ENCODE peak calls at places on chromosomes 3 and 15, in six cellular contexts. Y is K562, U is GM23338, D is HepG2, X is GM12878, E is H1. H is an unnamed sample.

GRCh38 chr3:62870321-62870720 is 4.9 kb downstream of the CADPS start:
- DNase-seq in Y (no peak), U (no peak), D (no peak), X (no peak), E (no peak), H (no peak)

GRCh38 chr15:41241251-41241964 is 10.3 kb downstream of the CHP1 start:
- DNase-seq in Y (peak), U (no peak), D (peak), X (no peak), E (no peak), H (no peak)

GRCh38 chr15:37095197-37095992 is 5.0 kb downstream of the MEIS2 start:
- DNase-seq in Y (no peak), U (peak), D (no peak), X (no peak), E (no peak), H (peak)

GRCh38 chr15:85854345-85855097 is 59.8 kb upstream of the KLHL25 start:
- DNase-seq in Y (peak), U (peak), D (peak), X (no peak), E (no peak), H (peak)

GRCh38 chr3:72444642-72445223 is 403.5 kb downstream of the SHQ1 start:
- DNase-seq in Y (no peak), U (no peak), D (no peak), X (no peak), E (no peak), H (no peak)

GRCh38 chr3:45644063-45644462 is 45.1 kb upstream of the SACM1L start:
- DNase-seq in Y (no peak), U (no peak), D (peak), X (no peak), E (no peak), H (no peak)

GRCh38 chr15:56960116-56960515 is 41.7 kb downstream of the TCF12 start:
- DNase-seq in Y (no peak), U (no peak), D (no peak), X (no peak), E (no peak), H (no peak)

GRCh38 chr3:195247863-195248189 is 23.1 kb downstream of the XXYLT1 start:
- DNase-seq in Y (no peak), U (no peak), D (no peak), X (no peak), E (no peak), H (no peak)

GRCh38 chr3:7305561-7305960 is 444.6 kb downstream of the GRM7 start:
- DNase-seq in Y (no peak), U (no peak), D (no peak), X (no peak), E (no peak), H (no peak)

GRCh38 chr3:35654471-35654870 is 15.1 kb downstream of the ARPP21 start:
- DNase-seq in Y (no peak), U (peak), D (no peak), X (no peak), E (no peak), H (no peak)

GRCh38 chr3:101868534-101869464 is 19.5 kb downstream of the NFKBIZ start:
- DNase-seq in Y (peak), U (no peak), D (no peak), X (no peak), E (no peak), H (no peak)

GRCh38 chr3:105293441-105293840 is 73.3 kb upstream of the ALCAM start:
- DNase-seq in Y (no peak), U (no peak), D (no peak), X (no peak), E (no peak), H (no peak)

GRCh38 chr3:109149078-109149477 is 12.6 kb downstream of the C3orf85 start:
- DNase-seq in Y (no peak), U (no peak), D (no peak), X (no peak), E (no peak), H (no peak)

GRCh38 chr15:96416934-96417759 is 86.6 kb downstream of the NR2F2 start:
- DNase-seq in Y (no peak), U (peak), D (no peak), X (no peak), E (no peak), H (peak)

GRCh38 chr3:50926868-50927267 is 252.1 kb downstream of the DOCK3 start:
- DNase-seq in Y (no peak), U (peak), D (no peak), X (no peak), E (no peak), H (no peak)

GRCh38 chr3:121431717-121432517 is 113.9 kb downstream of the POLQ start:
- DNase-seq in Y (no peak), U (no peak), D (peak), X (peak), E (no peak), H (no peak)

GRCh38 chr3:169104541-169104940 is 559.0 kb downstream of the MECOM start:
- DNase-seq in Y (no peak), U (no peak), D (no peak), X (no peak), E (no peak), H (no peak)

GRCh38 chr15:74664028-74664616 is 31.7 kb downstream of the EDC3 start:
- DNase-seq in Y (no peak), U (no peak), D (peak), X (no peak), E (no peak), H (no peak)

GRCh38 chr3:49134471-49135265 is 1.8 kb upstream of the LAMB2 start:
- DNase-seq in Y (peak), U (peak), D (peak), X (no peak), E (no peak), H (no peak)

GRCh38 chr15:76203766-76204557 is 107.3 kb downstream of the ETFA start:
- DNase-seq in Y (no peak), U (no peak), D (no peak), X (no peak), E (no peak), H (no peak)

GRCh38 chr3:141904203-141904602 is 27.8 kb downstream of the ATP1B3 start:
- DNase-seq in Y (no peak), U (no peak), D (no peak), X (no peak), E (no peak), H (no peak)

GRCh38 chr3:14798231-14798630 is 20.5 kb upstream of the FGD5 start:
- DNase-seq in Y (no peak), U (no peak), D (no peak), X (no peak), E (no peak), H (no peak)
- TF ChIP-seq CREB1 in Y (no peak), U (no peak), D (no peak), X (no peak), E (no peak), H (no peak)

DNA sequence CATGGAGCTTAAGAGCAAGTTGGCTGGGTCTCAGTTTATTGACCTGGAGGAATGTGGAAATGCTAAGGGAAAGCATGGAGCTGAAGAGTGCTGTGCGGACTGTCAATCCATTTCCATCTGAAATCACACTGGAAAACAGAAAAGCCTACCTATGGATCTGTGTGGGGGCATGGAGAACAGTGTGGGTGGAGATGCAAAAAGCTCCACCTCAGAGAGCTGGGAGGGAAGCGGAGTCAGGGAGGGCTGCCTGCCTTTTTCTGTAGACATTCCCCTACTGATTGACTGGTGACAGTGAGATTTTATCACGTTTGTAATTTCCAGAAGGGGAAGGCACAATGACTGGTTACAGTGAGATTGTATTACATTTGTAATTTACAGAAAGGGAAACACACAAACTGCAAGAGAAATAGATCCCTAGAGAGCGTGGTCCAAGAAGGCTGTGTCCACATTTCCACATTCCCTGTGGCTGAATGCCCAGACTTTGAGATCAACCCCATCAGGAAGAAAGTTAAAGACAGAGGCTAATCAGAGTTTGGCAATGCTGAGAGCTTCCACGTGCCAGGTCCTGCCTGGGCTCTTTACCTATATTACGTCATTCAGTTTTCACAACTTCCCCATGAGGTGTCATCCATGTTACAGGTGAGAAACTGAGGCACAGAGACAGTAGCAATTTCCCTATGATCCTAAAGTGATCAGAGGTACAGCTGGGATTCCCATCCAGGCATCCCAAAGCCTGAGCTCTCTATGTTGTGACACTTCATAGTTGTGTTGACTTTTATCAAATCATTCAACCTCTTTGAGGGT is 67.7 kb upstream of the NSMCE3 start:
- DNase-seq in Y (no peak), U (no peak), D (no peak), X (no peak), E (no peak), H (no peak)
- TF ChIP-seq CREB1 in Y (no peak), U (no peak), D (no peak), X (no peak), E (no peak), H (no peak)

GRCh38 chr15:68318008-68318835 is 40.7 kb downstream of the FEM1B start:
- DNase-seq in Y (no peak), U (no peak), D (no peak), X (no peak), E (no peak), H (peak)
- TF ChIP-seq CREB1 in Y (no peak), U (no peak), D (no peak), X (no peak), E (no peak), H (no peak)

GRCh38 chr3:127410678-127411077 is 122.8 kb upstream of the PRR20G start:
- DNase-seq in Y (no peak), U (no peak), D (no peak), X (no peak), E (no peak), H (no peak)

GRCh38 chr3:127413871-127414270 is 126.0 kb upstream of the PRR20G start:
- DNase-seq in Y (no peak), U (no peak), D (no peak), X (no peak), E (no peak), H (no peak)

GRCh38 chr3:127411083-127411727 is 123.4 kb upstream of the PRR20G start:
- DNase-seq in Y (peak), U (no peak), D (no peak), X (no peak), E (no peak), H (peak)

GRCh38 chr3:127413318-127413673 is 125.5 kb upstream of the PRR20G start:
- DNase-seq in Y (no peak), U (no peak), D (no peak), X (no peak), E (no peak), H (no peak)

GRCh38 chr3:127412578-127413317 is 124.9 kb upstream of the PRR20G start:
- DNase-seq in Y (no peak), U (no peak), D (no peak), X (no peak), E (no peak), H (no peak)
- TF ChIP-seq CREB1 in Y (no peak), U (no peak), D (no peak), X (no peak), E (no peak), H (no peak)

DNA sequence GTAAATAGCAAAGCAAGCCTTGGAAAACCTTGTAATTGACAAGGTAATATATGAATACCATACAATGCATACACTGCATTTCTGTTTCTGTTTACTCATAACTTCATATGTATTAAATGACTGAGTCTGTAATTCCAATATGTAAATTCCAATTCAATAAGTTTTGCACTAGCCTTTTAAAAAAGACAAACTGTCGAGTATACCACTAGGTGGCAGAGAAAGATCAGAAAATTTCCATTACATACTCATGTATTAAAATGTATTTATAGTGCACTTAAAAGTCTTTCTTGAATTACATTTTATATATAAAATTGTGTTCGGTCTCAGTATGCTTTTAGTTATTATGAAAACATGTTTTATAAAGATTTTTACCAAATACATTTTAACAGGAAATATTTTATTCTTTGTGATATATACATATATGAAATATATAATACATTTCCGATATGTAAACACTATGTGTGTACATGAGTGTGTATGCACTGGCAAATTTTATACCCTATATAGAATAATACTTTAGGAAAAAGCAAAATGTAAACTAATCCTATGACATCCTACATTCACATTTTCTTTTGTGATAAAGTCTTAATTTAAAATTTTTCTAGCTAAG is 216.8 kb downstream of the VGLL3 start:
- DNase-seq in Y (no peak), U (peak), D (peak), X (no peak), E (no peak), H (no peak)
- TF ChIP-seq CREB1 in Y (no peak), U (no peak), D (no peak), X (no peak), E (no peak), H (no peak)

DNA sequence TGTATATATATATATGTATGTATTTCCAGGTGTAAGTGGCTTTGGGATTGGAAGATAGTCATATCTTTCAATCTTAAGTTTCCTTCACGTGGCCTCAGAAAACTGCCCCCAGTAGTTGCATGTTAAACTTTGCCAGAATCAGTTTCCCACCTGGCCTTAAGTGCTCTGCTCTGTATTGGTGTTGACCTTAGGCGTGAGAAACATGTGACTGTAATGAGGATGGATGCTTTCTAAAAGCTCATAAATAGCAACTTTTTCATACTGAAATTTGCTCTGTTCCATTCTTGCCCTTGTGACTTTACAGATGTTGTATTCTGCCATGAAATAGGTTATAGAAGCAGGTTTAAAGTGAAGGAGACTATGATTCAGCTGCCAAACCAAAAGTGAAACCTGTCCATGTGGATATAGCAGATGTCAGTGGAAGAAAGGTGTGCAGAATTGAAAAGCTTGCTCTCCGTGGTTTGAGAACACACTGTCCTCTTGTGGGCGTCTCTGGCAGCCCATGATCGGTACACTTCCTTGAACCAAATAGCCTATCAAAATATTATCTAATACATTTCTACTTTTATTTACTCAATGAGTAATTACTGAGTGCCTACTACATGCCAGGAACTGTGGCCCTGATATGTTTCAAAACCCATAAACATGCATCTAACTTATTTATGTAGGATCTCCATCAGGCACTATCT is 15.8 kb downstream of the SCG5 start:
- DNase-seq in Y (no peak), U (no peak), D (no peak), X (no peak), E (no peak), H (no peak)
- TF ChIP-seq CREB1 in Y (no peak), U (no peak), D (no peak), X (no peak), E (no peak), H (no peak)

GRCh38 chr3:180320631-180321030 is 281.3 kb upstream of the TTC14 start:
- DNase-seq in Y (no peak), U (no peak), D (no peak), X (no peak), E (no peak), H (no peak)
- TF ChIP-seq CREB1 in Y (no peak), U (no peak), D (no peak), X (no peak), E (no peak), H (no peak)

GRCh38 chr3:14130707-14131106 is 5.9 kb downstream of the TMEM43 start:
- DNase-seq in Y (no peak), U (no peak), D (no peak), X (no peak), E (no peak), H (no peak)

GRCh38 chr3:14133188-14133800 is 8.4 kb downstream of the TMEM43 start:
- DNase-seq in Y (no peak), U (no peak), D (peak), X (no peak), E (no peak), H (no peak)

GRCh38 chr3:14132689-14133088 is 7.8 kb downstream of the TMEM43 start:
- DNase-seq in Y (no peak), U (no peak), D (no peak), X (no peak), E (no peak), H (no peak)

GRCh38 chr3:14131134-14131533 is 6.3 kb downstream of the TMEM43 start:
- DNase-seq in Y (no peak), U (no peak), D (no peak), X (no peak), E (no peak), H (no peak)

GRCh38 chr3:14132120-14132519 is 7.3 kb downstream of the TMEM43 start:
- DNase-seq in Y (no peak), U (no peak), D (no peak), X (no peak), E (no peak), H (no peak)
- TF ChIP-seq CREB1 in Y (no peak), U (no peak), D (no peak), X (no peak), E (no peak), H (no peak)

GRCh38 chr3:187286467-187287059 is 5.0 kb downstream of the MASP1 start:
- DNase-seq in Y (no peak), U (no peak), D (peak), X (no peak), E (no peak), H (no peak)
- TF ChIP-seq CREB1 in Y (no peak), U (no peak), D (peak), X (no peak), E (no peak), H (no peak)

GRCh38 chr3:83063457-83063856 is 1302.0 kb upstream of the GBE1 start:
- DNase-seq in Y (no peak), U (no peak), D (no peak), X (no peak), E (no peak), H (no peak)
- TF ChIP-seq CREB1 in Y (no peak), U (no peak), D (no peak), X (no peak), E (no peak), H (no peak)